ENCODE peak calls at places on chromosome 4, in eight cellular contexts. R, J, P, H, M, W, U and O are unnamed samples.
A peak's percentile ranks its signal among the peaks of the same experiment; 100 is the strongest.

GRCh38 chr4:86400216-86400615 is 40.4 kb upstream of the MAPK10 start:
- DNase-seq in P (no peak), W (peak; percentile 52), R (no peak), J (no peak), M (no peak), H (no peak), U (no peak), O (no peak)

GRCh38 chr4:123832173-123833026 is 435.8 kb downstream of the SPRY1 start:
- DNase-seq in H (no peak), U (peak; percentile 99), M (no peak), W (peak; percentile 100), J (peak; percentile 3), P (no peak), R (peak; percentile 84), O (peak; percentile 95)

GRCh38 chr4:101066586-101066985 is 280.7 kb downstream of the PPP3CA start:
- DNase-seq in P (no peak), M (no peak), U (no peak), H (no peak), W (no peak), J (no peak), R (no peak), O (no peak)

GRCh38 chr4:108492816-108493595 is 127.4 kb upstream of the RPL34 start:
- DNase-seq in W (peak; percentile 31), M (peak; percentile 19), H (no peak), P (peak; percentile 31), R (no peak), U (no peak), J (peak; percentile 13), O (no peak)

GRCh38 chr4:76952071-76952470 is 2.5 kb downstream of the SEPTIN11 start:
- DNase-seq in W (no peak), R (no peak), M (no peak), P (no peak), U (no peak), H (no peak), J (no peak), O (no peak)

GRCh38 chr4:24671824-24672223 is 87.5 kb upstream of the DHX15 start:
- DNase-seq in R (no peak), P (no peak), H (no peak), J (no peak), M (no peak), U (no peak), W (no peak), O (no peak)

GRCh38 chr4:16026155-16026761 is 57.6 kb downstream of the PROM1 start:
- DNase-seq in J (peak; percentile 74), M (peak; percentile 39), R (peak; percentile 33), P (peak; percentile 50), W (peak; percentile 69), H (no peak), U (no peak), O (no peak)

GRCh38 chr4:177596035-177596434 is 153.8 kb upstream of the AGA start:
- DNase-seq in M (peak; percentile 6), W (peak; percentile 83), U (peak; percentile 39), J (peak; percentile 5), R (no peak), P (no peak), H (no peak), O (peak; percentile 36)

GRCh38 chr4:29578329-29578728 is 1141.8 kb upstream of the PCDH7 start:
- DNase-seq in P (no peak), H (no peak), M (no peak), R (no peak), W (no peak), U (no peak), J (no peak), O (no peak)

GRCh38 chr4:185304944-185305690 is 90.6 kb downstream of the LRP2BP start:
- DNase-seq in J (peak; percentile 48), H (no peak), P (no peak), M (peak; percentile 28), R (peak; percentile 13), U (peak; percentile 7), W (peak; percentile 40), O (no peak)
- TF ChIP-seq CTCF in J (peak; percentile 38), H (peak; percentile 63), P (no peak), M (peak; percentile 57), R (no peak), U (peak; percentile 53), W (peak; percentile 57), O (peak; percentile 43)

GRCh38 chr4:163815776-163816175 is 321.3 kb downstream of the TMA16 start:
- DNase-seq in P (no peak), H (no peak), W (no peak), J (no peak), U (no peak), M (no peak), R (no peak), O (no peak)

GRCh38 chr4:163810757-163811156 is 316.3 kb downstream of the TMA16 start:
- DNase-seq in U (no peak), R (no peak), W (no peak), H (no peak), P (no peak), M (no peak), J (no peak), O (no peak)

GRCh38 chr4:163818673-163819072 is 324.2 kb downstream of the TMA16 start:
- DNase-seq in J (no peak), W (no peak), M (no peak), U (no peak), H (no peak), P (no peak), R (no peak), O (no peak)

GRCh38 chr4:163816494-163816893 is 322.0 kb downstream of the TMA16 start:
- DNase-seq in P (no peak), H (no peak), M (no peak), W (no peak), U (no peak), R (no peak), J (no peak), O (no peak)
- TF ChIP-seq CTCF in P (no peak), H (no peak), M (no peak), W (no peak), U (no peak), R (no peak), J (no peak), O (no peak)

DNA sequence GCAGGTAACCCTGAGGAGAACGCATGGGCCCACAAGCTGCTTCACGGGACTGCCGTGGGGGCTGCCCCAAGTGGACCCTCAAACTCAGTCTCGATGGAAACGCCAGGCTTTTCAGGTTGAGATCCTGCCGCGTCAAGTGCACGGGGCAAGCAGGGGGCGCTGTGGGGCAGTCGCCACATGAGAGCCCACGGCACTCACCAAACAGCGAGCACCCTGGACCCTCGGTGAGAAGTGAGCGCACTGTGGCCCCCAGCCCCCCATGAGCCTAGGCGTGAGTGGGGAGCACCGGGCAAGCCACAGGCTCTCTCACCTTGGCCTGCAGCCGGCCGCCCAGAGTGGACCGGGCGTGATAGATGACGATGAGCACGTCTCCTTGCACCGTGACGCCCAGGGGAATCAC is 50.9 kb upstream of the CPLX1 start:
- DNase-seq in P (no peak), U (no peak), R (no peak), J (no peak), H (no peak), W (no peak), M (peak; percentile 59), O (no peak)
- TF ChIP-seq CTCF in P (no peak), U (peak; percentile 26), R (no peak), J (no peak), H (peak; percentile 52), W (peak; percentile 7), M (peak; percentile 39), O (peak; percentile 34)

DNA sequence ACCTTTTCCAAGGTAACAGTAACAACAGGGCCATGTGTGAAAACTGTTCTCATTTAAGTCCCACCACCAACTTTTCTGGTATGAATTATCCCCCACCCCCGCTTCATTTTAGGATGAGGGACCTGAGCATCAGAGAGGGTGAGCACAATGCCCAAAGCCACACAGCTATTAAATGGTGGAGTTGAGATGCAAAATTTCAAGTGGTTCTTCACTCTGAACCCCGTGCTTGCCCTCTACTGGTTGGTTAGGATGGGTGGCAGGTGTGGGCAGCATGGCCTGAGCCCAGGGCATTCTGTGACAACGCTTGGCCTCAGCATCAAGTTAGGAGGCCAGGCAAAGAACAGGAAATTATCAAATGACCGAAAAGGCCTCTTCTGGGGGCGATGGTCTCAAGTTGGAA is 33.5 kb downstream of the MED28 start:
- DNase-seq in M (no peak), J (no peak), U (no peak), H (no peak), P (no peak), W (no peak), R (no peak), O (no peak)
- TF ChIP-seq CTCF in M (no peak), J (no peak), U (peak; percentile 12), H (no peak), P (no peak), W (peak; percentile 4), R (no peak), O (peak; percentile 33)

DNA sequence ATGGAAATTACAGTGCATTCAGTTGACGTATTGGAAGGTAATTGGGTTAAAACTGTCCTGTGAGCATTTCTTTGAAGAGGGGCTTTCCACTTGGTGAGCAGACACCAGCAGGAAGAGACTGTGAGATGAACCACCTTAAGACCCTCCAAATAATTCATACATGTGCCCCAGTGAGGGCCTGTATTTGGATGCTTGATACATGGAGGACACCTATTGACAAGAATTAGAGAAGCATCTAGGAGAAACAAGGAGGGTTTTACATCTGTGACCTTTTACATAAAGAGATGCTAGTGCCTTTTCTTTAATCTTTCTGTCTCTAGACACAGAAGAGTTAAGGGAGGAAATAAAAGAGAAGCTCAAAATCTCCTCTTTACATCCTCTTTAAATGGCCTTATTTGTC is 1115.3 kb upstream of the IGFBP7 start:
- DNase-seq in W (no peak), M (no peak), U (no peak), P (no peak), H (no peak), R (no peak), J (no peak), O (no peak)
- TF ChIP-seq CTCF in W (no peak), M (no peak), U (no peak), P (no peak), H (no peak), R (no peak), J (no peak), O (no peak)

GRCh38 chr4:4535590-4535989 is 6.3 kb downstream of the STX18 start:
- DNase-seq in U (no peak), H (no peak), J (no peak), W (no peak), P (no peak), R (no peak), M (no peak), O (no peak)
- TF ChIP-seq CTCF in U (no peak), H (no peak), J (no peak), W (no peak), P (no peak), R (no peak), M (no peak), O (no peak)

DNA sequence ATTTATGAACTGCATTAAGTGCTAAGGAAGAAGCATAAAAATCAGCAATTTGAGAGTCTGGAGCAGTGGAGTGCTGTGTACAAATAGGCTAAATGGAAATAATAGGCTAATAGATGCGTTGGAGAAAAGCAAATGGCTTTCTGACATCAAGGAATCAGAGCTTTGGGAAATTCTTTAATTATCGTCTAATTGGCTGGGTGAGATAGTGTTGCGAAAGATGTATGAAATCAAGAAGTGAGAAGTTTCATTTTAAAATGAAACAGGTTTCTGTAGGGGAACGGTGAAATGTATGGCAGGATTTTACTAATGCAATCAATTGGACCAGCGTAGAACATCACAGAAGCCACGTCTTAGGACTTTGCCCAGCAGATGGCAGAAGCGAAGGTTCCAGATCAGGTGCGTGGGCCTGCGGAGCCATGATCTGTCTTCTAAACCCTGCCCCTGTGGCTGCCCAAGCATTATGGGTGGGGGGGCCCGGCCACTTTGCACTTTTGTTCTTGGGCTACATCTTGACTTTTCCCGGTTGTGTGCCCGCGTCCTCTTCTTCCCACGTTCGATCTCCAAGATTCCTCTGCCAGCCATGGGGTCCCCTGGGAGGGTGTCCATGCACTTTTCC is 118.5 kb upstream of the SHISA3 start:
- DNase-seq in U (no peak), W (no peak), P (no peak), H (no peak), J (no peak), M (no peak), R (no peak), O (no peak)
- TF ChIP-seq CTCF in U (no peak), W (no peak), P (no peak), H (no peak), J (no peak), M (no peak), R (no peak), O (no peak)